ENCODE peak calls at places on chromosome 4, in seven cellular contexts. One of them, this sample, is unnamed.
A peak's percentile ranks its signal among the peaks of the same experiment; 100 is the strongest.

GRCh38 chr4:148333265-148333664 is 108.9 kb downstream of the NR3C2 start:
- DNase-seq in pancreas: no peak
- DNase-seq in HTR-8/SVneo: no peak
- DNase-seq in MV-4-11: no peak
- DNase-seq in CD8-positive, alpha-beta memory T cell: no peak
- DNase-seq in AG10803: no peak
- DNase-seq in NCI-H1105: no peak
- DNase-seq in this sample: no peak

GRCh38 chr4:71498624-71499023 is 159.8 kb downstream of the SLC4A4 start:
- DNase-seq in MV-4-11: no peak
- DNase-seq in CD8-positive, alpha-beta memory T cell: no peak
- DNase-seq in AG10803: peak; percentile 6
- DNase-seq in NCI-H1105: no peak
- DNase-seq in pancreas: no peak
- DNase-seq in HTR-8/SVneo: no peak
- DNase-seq in this sample: no peak

GRCh38 chr4:152640058-152640921 is 39.5 kb downstream of the TMEM154 start:
- DNase-seq in MV-4-11: peak; percentile 25
- DNase-seq in AG10803: peak; percentile 19
- DNase-seq in pancreas: no peak
- DNase-seq in NCI-H1105: peak; percentile 2
- DNase-seq in CD8-positive, alpha-beta memory T cell: no peak
- DNase-seq in HTR-8/SVneo: peak; percentile 41
- DNase-seq in this sample: peak; percentile 16

GRCh38 chr4:2936773-2937145 is 26.4 kb downstream of the NOP14 start:
- DNase-seq in AG10803: peak; percentile 50
- DNase-seq in pancreas: no peak
- DNase-seq in HTR-8/SVneo: no peak
- DNase-seq in NCI-H1105: no peak
- DNase-seq in CD8-positive, alpha-beta memory T cell: peak; percentile 26
- DNase-seq in MV-4-11: peak; percentile 62
- DNase-seq in this sample: peak; percentile 86

GRCh38 chr4:120084327-120084726 is 17.7 kb upstream of the MAD2L1 start:
- DNase-seq in CD8-positive, alpha-beta memory T cell: no peak
- DNase-seq in NCI-H1105: no peak
- DNase-seq in pancreas: no peak
- DNase-seq in HTR-8/SVneo: no peak
- DNase-seq in MV-4-11: no peak
- DNase-seq in AG10803: no peak
- DNase-seq in this sample: no peak

GRCh38 chr4:7435411-7436095 is 823 bp upstream of the PSAPL1 start:
- DNase-seq in AG10803: no peak
- DNase-seq in HTR-8/SVneo: no peak
- DNase-seq in NCI-H1105: no peak
- DNase-seq in CD8-positive, alpha-beta memory T cell: no peak
- DNase-seq in pancreas: no peak
- DNase-seq in MV-4-11: no peak
- DNase-seq in this sample: no peak

GRCh38 chr4:29588615-29589014 is 1131.6 kb upstream of the PCDH7 start:
- DNase-seq in pancreas: no peak
- DNase-seq in CD8-positive, alpha-beta memory T cell: no peak
- DNase-seq in HTR-8/SVneo: no peak
- DNase-seq in MV-4-11: no peak
- DNase-seq in AG10803: no peak
- DNase-seq in NCI-H1105: no peak
- DNase-seq in this sample: peak; percentile 21

GRCh38 chr4:48896845-48897244 is 9.7 kb downstream of the OCIAD2 start:
- DNase-seq in CD8-positive, alpha-beta memory T cell: no peak
- DNase-seq in NCI-H1105: no peak
- DNase-seq in AG10803: no peak
- DNase-seq in HTR-8/SVneo: no peak
- DNase-seq in MV-4-11: peak; percentile 33
- DNase-seq in pancreas: no peak
- DNase-seq in this sample: no peak

GRCh38 chr4:81472249-81473085 is 760 bp upstream of the RASGEF1B start:
- DNase-seq in HTR-8/SVneo: no peak
- DNase-seq in CD8-positive, alpha-beta memory T cell: peak; percentile 35
- DNase-seq in pancreas: no peak
- DNase-seq in NCI-H1105: peak; percentile 41
- DNase-seq in MV-4-11: peak; percentile 55
- DNase-seq in AG10803: peak; percentile 12
- DNase-seq in this sample: peak; percentile 8

GRCh38 chr4:126451237-126451885 is 1136.6 kb downstream of the FAT4 start:
- DNase-seq in pancreas: no peak
- DNase-seq in AG10803: peak; percentile 64
- DNase-seq in CD8-positive, alpha-beta memory T cell: no peak
- DNase-seq in NCI-H1105: no peak
- DNase-seq in HTR-8/SVneo: no peak
- DNase-seq in MV-4-11: no peak
- DNase-seq in this sample: peak; percentile 21

This sample was measured in EL.